ENCODE peak calls at places on chromosomes 6 and 20, in seven cellular contexts. F is CD8-positive, alpha-beta T cell; Z is lower lobe of right lung; E is body of pancreas; S is ovary; Q is effector memory CD4-positive, alpha-beta T cell; D is tibial artery. C is an unnamed sample.

GRCh38 chr6:127812985-127813681 is 87.7 kb downstream of the THEMIS start:
- DNase-seq in D (no peak), E (no peak), F (no peak), S (no peak), Z (no peak), Q (no peak), C (no peak)

GRCh38 chr6:17086469-17086868 is 15.4 kb upstream of the STMND1 start:
- DNase-seq in Z (no peak), Q (no peak), S (no peak), D (no peak), F (no peak), E (peak; percentile 74), C (no peak)

GRCh38 chr20:18524646-18525045 is 16.9 kb downstream of the SEC23B start:
- DNase-seq in D (no peak), Z (no peak), Q (no peak), E (no peak), S (no peak), F (no peak), C (no peak)

GRCh38 chr20:25050082-25050481 is 7.9 kb downstream of the ACSS1 start:
- DNase-seq in Z (no peak), S (no peak), E (no peak), D (no peak), Q (no peak), F (no peak), C (no peak)

GRCh38 chr6:13479971-13480434 is 7.4 kb downstream of the GFOD1 start:
- DNase-seq in Z (no peak), D (no peak), E (no peak), Q (no peak), F (no peak), S (no peak), C (no peak)

GRCh38 chr20:62163986-62164762 is 18.7 kb upstream of the MTG2 start:
- DNase-seq in E (no peak), Z (no peak), Q (no peak), D (no peak), F (no peak), S (no peak), C (no peak)

GRCh38 chr20:10920396-10920795 is 246.6 kb upstream of the JAG1 start:
- DNase-seq in D (no peak), Q (no peak), E (no peak), S (no peak), F (no peak), Z (no peak), C (no peak)

GRCh38 chr6:135938588-135939215 is 87.2 kb downstream of the PDE7B start:
- DNase-seq in Z (no peak), S (peak; percentile 53), D (peak; percentile 71), F (no peak), Q (no peak), E (peak; percentile 13), C (no peak)

GRCh38 chr6:112183271-112183671 is 71.1 kb downstream of the LAMA4 start:
- DNase-seq in D (no peak), F (no peak), S (no peak), Z (no peak), Q (no peak), E (no peak), C (no peak)

GRCh38 chr6:151635741-151636140 is 141.9 kb downstream of the CCDC170 start:
- DNase-seq in S (no peak), Z (no peak), F (no peak), Q (no peak), E (no peak), D (no peak), C (no peak)

GRCh38 chr20:50824137-50824536 is 29.3 kb downstream of the BCAS4 start:
- DNase-seq in E (peak; percentile 56), S (peak; percentile 79), Z (no peak), Q (no peak), F (no peak), D (peak; percentile 96), C (peak; percentile 60)

GRCh38 chr20:62382306-62383198 is 4.4 kb upstream of the RPS21 start:
- DNase-seq in S (peak; percentile 78), D (peak; percentile 83), Q (peak; percentile 58), E (peak; percentile 91), F (peak; percentile 51), Z (peak; percentile 83), C (no peak)

GRCh38 chr6:25889877-25890853 is 16.1 kb upstream of the SLC17A3 start:
- DNase-seq in F (no peak), E (peak; percentile 10), D (no peak), S (no peak), Q (no peak), Z (no peak), C (no peak)

GRCh38 chr6:6131492-6132109 is 124.9 kb upstream of the NRN1 start:
- DNase-seq in S (no peak), E (peak; percentile 8), Z (no peak), Q (no peak), D (no peak), F (no peak), C (no peak)

GRCh38 chr20:63372971-63373885 is 12.1 kb upstream of the CHRNA4 start:
- DNase-seq in S (no peak), Z (no peak), E (no peak), Q (no peak), D (no peak), F (no peak), C (no peak)

GRCh38 chr6:166955121-166955864 is 1.1 kb downstream of the RNASET2 start:
- DNase-seq in F (no peak), S (no peak), E (peak; percentile 37), Q (no peak), D (no peak), Z (peak; percentile 82), C (peak; percentile 66)

GRCh38 chr6:75124085-75124484 is 81.8 kb downstream of the COL12A1 start:
- DNase-seq in F (no peak), S (no peak), Z (no peak), D (no peak), E (no peak), Q (no peak), C (no peak)

DNA sequence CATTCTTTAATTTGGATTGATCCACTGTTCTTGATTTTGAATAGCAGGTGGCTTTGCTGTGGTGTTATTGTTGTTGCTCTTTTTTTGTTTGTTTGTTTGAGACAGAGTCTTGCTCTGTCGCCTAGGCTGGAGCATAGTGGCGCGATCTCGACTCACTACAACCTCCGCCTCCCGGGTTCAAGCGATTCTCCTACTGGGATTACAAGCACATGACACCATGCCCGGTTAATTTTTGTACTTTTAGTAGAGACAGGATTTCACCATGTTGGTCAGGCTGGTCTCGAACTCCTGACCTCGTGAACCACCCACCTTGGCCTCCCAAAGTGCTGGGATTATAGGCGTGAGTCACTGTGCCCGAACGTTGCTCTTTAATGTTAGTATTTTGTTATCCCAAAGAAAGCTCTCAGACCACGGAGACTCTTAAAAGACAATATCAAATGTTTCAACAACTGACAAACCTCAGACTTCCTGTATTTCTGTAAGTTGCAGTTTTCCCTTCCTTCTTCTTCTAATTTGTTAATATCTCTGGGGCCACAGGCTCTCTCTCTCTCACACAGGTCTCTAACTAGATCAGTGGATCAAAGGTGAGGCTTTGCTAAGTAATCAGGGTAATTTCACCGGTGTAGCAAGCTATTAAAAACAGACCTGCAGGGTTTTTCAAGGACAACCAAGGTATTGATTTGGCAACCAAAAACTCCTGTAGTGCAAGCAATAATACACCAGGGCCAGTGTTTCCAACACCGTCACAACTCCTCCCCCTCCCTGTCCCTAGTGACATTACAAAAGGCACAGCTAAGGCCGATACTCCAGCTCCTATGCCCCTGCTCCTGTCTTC is 48.8 kb upstream of the ZNF217 start:
- DNase-seq in Z (no peak), S (no peak), F (peak; percentile 6), Q (peak; percentile 16), D (no peak), E (peak; percentile 85), C (no peak)
- H3K4me3 ChIP-seq in Z (peak overlapping the region; percentile 14), S (no peak overlapping the region), F (peak overlapping the region; percentile 47), Q (peak overlapping the region; percentile 23), D (no peak overlapping the region), E (no peak overlapping the region), C (no peak overlapping the region)

DNA sequence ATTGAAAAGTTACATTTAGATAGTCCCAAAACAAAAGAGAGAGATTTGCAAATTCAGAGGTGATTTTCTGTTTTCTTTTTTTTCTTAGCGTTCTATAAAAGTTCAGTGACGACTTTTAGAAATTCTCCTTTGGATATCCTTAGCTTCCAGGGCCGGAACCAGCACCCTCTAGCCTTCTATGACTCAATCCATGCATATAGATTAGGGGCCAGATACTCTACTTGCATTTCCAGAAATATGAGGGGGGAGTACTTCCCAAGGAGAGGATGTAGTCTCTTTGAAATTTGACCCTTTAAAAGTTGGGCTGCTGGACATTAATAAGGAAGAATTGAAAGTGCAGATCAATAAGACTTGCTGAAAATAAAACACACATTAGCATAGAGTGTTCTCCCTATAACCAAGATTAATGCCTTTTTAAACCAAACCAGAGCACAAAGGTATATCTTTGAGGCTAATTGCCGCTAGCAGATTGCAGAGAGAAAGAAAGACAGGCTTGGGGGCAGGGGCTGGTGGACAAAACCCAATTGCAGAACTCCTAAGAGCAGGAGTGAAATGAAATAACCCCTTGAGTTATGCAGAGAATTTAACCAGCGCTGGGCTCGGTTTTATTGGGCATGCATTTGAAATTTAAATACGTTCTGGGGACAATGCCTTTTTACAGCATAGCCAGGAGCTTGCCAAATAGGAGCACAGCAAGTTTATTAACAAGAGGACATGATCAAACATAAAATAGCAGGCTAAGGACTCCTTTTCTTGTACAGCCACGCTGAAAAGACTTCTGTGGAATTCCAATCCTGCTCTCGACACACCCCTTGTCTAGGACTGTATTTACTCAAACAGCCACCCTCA is 108.1 kb upstream of the SALL4 start:
- DNase-seq in D (no peak), Z (no peak), E (no peak), Q (no peak), S (no peak), F (no peak), C (no peak)
- H3K27ac ChIP-seq in D (no peak overlapping the region), Z (peak overlapping the region; percentile 41), E (no peak overlapping the region), Q (no peak overlapping the region), S (no peak overlapping the region), F (no peak overlapping the region), C (no peak overlapping the region)

GRCh38 chr6:36033935-36034334 is 6.3 kb downstream of the MAPK14 start:
- DNase-seq in E (no peak), Z (no peak), Q (no peak), D (no peak), S (no peak), F (no peak), C (no peak)
- H3K4me1 ChIP-seq in E (peaks cover 78% of the 10 kb centered on the region), Z (peaks cover 93% of the 10 kb centered on the region), Q (peaks cover 22% of the 10 kb centered on the region), D (no peaks in the 10 kb centered on the region), S (peaks cover 10% of the 10 kb centered on the region), F (peaks cover 56% of the 10 kb centered on the region), C (no peaks in the 10 kb centered on the region)

GRCh38 chr20:3160418-3160817 is 753 bp upstream of the FASTKD5 start:
- DNase-seq in D (no peak), F (no peak), Z (no peak), S (no peak), Q (no peak), E (no peak), C (no peak)
- H3K4me3 ChIP-seq in D (peak overlapping the region; percentile 96), F (peak overlapping the region; percentile 65), Z (peak overlapping the region; percentile 99), S (no peak overlapping the region), Q (no peak overlapping the region), E (no peak overlapping the region), C (no peak overlapping the region)

GRCh38 chr20:43461894-43462293 is 4.2 kb downstream of the SRSF6 start:
- DNase-seq in E (no peak), Z (no peak), F (no peak), Q (no peak), D (no peak), S (no peak), C (no peak)
- H3K27ac ChIP-seq in E (no peak overlapping the region), Z (no peak overlapping the region), F (no peak overlapping the region), Q (no peak overlapping the region), D (no peak overlapping the region), S (no peak overlapping the region), C (no peak overlapping the region)

DNA sequence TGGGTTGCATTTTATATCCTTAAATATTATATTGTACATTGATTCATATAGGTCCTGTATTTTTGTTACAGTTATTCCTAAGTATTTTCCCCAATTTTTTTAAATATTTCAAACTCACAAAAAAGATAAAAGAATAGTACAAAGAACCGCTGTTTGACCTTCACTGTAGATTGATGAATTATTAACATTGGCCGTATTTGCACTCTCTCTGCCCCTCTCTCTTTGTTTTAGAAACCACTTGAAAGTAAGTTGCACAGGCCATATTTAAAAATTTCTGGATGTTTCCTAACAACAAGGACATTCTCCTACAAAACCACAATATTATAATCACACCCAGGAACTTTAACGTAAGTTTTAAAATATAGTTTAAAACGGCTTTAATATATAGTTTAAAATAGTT is 72.0 kb upstream of the DUSP22 start:
- DNase-seq in D (no peak), E (no peak), S (no peak), F (no peak), Q (no peak), Z (no peak), C (no peak)
- H3K4me1 ChIP-seq in D (no peaks in the 10 kb centered on the region), E (no peaks in the 10 kb centered on the region), S (no peaks in the 10 kb centered on the region), F (peaks cover 10% of the 10 kb centered on the region), Q (peaks cover 12% of the 10 kb centered on the region), Z (peaks cover 26% of the 10 kb centered on the region), C (no peaks in the 10 kb centered on the region)

C was measured in right atrium auricular region.